ENCODE peak calls at places on chromosomes 1 and 21, in seven cellular contexts. M, N, B, V, Q, J and W are unnamed samples.

GRCh38 chr1:32907435-32907834 is 6.2 kb upstream of the TMEM54 start:
- DNase-seq in Q (no peak), N (no peak), B (no peak), J (no peak), M (peak; percentile 62), V (no peak), W (no peak)

GRCh38 chr1:243286409-243287127 is 30.7 kb downstream of the SDCCAG8 start:
- DNase-seq in M (no peak), Q (no peak), V (no peak), J (no peak), N (no peak), B (no peak), W (no peak)

GRCh38 chr1:53552146-53552940 is 93.1 kb downstream of the DMRTB1 start:
- DNase-seq in J (peak; percentile 62), V (peak; percentile 1), N (peak; percentile 1), Q (peak; percentile 44), B (no peak), M (no peak), W (peak; percentile 11)

GRCh38 chr1:9663257-9663656 is 11.7 kb downstream of the PIK3CD start:
- DNase-seq in M (no peak), Q (no peak), B (no peak), V (no peak), N (no peak), J (no peak), W (no peak)

GRCh38 chr1:43199093-43199726 is 27.1 kb downstream of the CFAP57 start:
- DNase-seq in N (no peak), J (no peak), M (no peak), V (no peak), B (no peak), Q (no peak), W (no peak)

GRCh38 chr1:30360281-30360680 is 363.1 kb downstream of the MATN1 start:
- DNase-seq in V (no peak), Q (no peak), N (no peak), B (no peak), J (no peak), M (no peak), W (no peak)

GRCh38 chr1:155218854-155219591 is 10.5 kb downstream of the MTX1 start:
- DNase-seq in J (no peak), Q (no peak), B (peak; percentile 65), N (no peak), M (peak; percentile 79), V (no peak), W (no peak)

GRCh38 chr21:33075596-33076195 is 5.8 kb downstream of the OLIG1 start:
- DNase-seq in M (no peak), Q (no peak), B (no peak), N (no peak), J (no peak), V (no peak), W (no peak)

GRCh38 chr1:242454262-242455051 is 70.0 kb downstream of the PLD5 start:
- DNase-seq in Q (no peak), J (peak; percentile 72), N (no peak), B (no peak), V (peak; percentile 9), M (peak; percentile 62), W (no peak)

GRCh38 chr1:156975084-156975483 is 54.7 kb downstream of the LRRC71 start:
- DNase-seq in V (no peak), M (no peak), Q (no peak), N (no peak), J (peak; percentile 51), B (no peak), W (no peak)

GRCh38 chr1:172671591-172671990 is 12.7 kb downstream of the FASLG start:
- DNase-seq in Q (no peak), M (no peak), V (no peak), B (no peak), J (no peak), N (no peak), W (no peak)

GRCh38 chr1:9766759-9767442 is 56.9 kb downstream of the CLSTN1 start:
- DNase-seq in M (no peak), N (no peak), V (peak; percentile 13), Q (peak; percentile 50), B (no peak), J (no peak), W (no peak)

GRCh38 chr1:21338568-21339401 is 48.5 kb upstream of the ECE1 start:
- DNase-seq in J (no peak), B (peak; percentile 81), V (peak; percentile 62), M (no peak), Q (peak; percentile 81), N (peak; percentile 78), W (peak; percentile 64)

GRCh38 chr1:42937141-42937696 is 21.4 kb downstream of the SLC2A1 start:
- DNase-seq in M (no peak), Q (peak; percentile 23), N (no peak), V (no peak), B (no peak), J (no peak), W (no peak)

GRCh38 chr1:244286341-244286740 is 165.4 kb downstream of the ADSS2 start:
- DNase-seq in B (no peak), M (no peak), Q (no peak), J (no peak), N (no peak), V (no peak), W (no peak)

GRCh38 chr1:94247146-94248094 is 10.0 kb upstream of the ARHGAP29 start:
- DNase-seq in B (peak; percentile 81), M (peak; percentile 90), V (peak; percentile 78), J (no peak), Q (peak; percentile 93), N (peak; percentile 85), W (peak; percentile 88)

GRCh38 chr1:24621121-24621520 is 22.0 kb upstream of the SRRM1 start:
- DNase-seq in J (no peak), Q (no peak), V (no peak), M (no peak), B (no peak), N (no peak), W (no peak)

GRCh38 chr1:36871146-36871971 is 163.0 kb downstream of the GRIK3 start:
- DNase-seq in J (no peak), B (no peak), V (no peak), N (no peak), Q (peak; percentile 56), M (no peak), W (no peak)

GRCh38 chr1:39305555-39305954 is 101.1 kb downstream of the MACF1 start:
- DNase-seq in V (no peak), J (no peak), N (no peak), Q (no peak), B (no peak), M (no peak), W (no peak)

GRCh38 chr1:247146671-247147070 is 25.1 kb downstream of the ZNF124 start:
- DNase-seq in Q (no peak), J (peak; percentile 18), M (no peak), N (no peak), V (no peak), B (no peak), W (no peak)
- H3K9me3 ChIP-seq in Q (peaks cover 25% of the 10 kb centered on the region), J (peaks cover 63% of the 10 kb centered on the region), M (no peaks in the 10 kb centered on the region), N (peaks cover 99% of the 10 kb centered on the region), V (peaks cover 51% of the 10 kb centered on the region), B (no peaks in the 10 kb centered on the region), W (peaks cover 15% of the 10 kb centered on the region)

DNA sequence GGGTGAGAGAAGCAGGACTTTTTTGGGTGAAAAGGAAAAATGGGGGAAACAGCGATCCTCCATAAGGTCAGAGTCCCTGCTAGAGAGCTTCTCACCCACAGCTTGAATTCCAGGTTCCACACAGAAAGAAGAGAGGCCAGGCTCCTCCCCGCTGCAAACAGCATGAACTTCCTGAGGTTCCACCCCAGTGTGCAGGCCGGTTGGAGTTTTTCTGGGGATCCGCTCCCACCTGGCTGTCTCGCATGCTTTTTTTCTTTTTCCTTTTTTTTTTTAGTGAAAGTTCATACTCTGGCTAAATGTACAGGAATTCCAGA is 595.1 kb upstream of the ZP4 start:
- DNase-seq in J (no peak), V (no peak), M (no peak), N (no peak), Q (no peak), B (no peak), W (no peak)
- H3K9me3 ChIP-seq in J (no peaks in the 10 kb centered on the region), V (no peaks in the 10 kb centered on the region), M (no peaks in the 10 kb centered on the region), N (no peaks in the 10 kb centered on the region), Q (no peaks in the 10 kb centered on the region), B (no peaks in the 10 kb centered on the region), W (no peaks in the 10 kb centered on the region)

DNA sequence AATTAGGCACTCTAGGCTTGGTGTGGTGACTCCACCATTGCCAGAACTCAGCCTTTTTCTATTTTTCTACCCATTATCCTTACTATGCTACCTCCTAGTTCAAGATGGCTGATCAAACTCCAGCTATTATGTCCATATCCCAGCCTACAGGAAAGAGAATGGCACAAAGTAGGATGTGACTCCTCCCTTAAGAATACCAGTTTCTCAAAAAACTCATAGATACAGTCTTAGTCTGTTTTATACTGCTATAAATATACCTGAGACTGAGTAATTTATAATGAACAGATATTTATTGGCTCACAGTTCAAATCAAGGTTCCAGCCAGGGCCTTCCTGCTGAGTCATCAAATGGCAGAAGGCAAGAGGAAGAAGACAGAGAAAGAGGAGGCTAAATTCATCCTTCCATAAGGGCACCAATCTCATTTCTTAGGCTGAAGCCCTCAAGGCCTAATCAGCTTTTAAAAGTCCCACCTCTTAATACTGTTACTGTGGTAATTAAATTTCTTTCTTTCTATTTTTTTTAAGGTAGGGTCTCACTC is 542.8 kb upstream of the BEND5 start:
- DNase-seq in B (no peak), Q (no peak), J (no peak), N (no peak), V (no peak), M (no peak), W (no peak)
- H3K9me3 ChIP-seq in B (no peaks in the 10 kb centered on the region), Q (no peaks in the 10 kb centered on the region), J (no peaks in the 10 kb centered on the region), N (peaks cover 5% of the 10 kb centered on the region), V (no peaks in the 10 kb centered on the region), M (no peaks in the 10 kb centered on the region), W (no peaks in the 10 kb centered on the region)

DNA sequence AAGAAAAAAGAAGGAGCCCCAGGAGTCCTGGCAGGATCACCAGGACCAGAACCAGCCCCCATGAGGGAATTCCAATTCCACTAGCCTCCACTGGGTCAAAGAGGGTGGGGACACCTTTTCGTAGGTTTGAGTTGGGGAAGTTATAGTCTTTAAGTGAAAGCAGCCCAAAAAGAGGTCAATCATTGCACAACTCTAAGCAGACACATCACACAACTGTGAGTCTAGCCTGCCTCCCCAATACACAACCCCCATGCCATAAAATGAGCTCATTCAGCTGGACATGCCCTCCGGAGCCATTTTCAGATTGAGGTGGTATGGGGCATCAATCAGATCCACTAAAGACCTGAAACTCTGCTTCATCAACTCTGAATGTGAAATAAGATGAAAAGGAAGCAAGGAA is 179.9 kb downstream of the NPHP4 start:
- DNase-seq in M (no peak), V (no peak), N (no peak), Q (no peak), J (no peak), B (no peak), W (no peak)
- H3K9me3 ChIP-seq in M (no peaks in the 10 kb centered on the region), V (no peaks in the 10 kb centered on the region), N (peaks cover 5% of the 10 kb centered on the region), Q (peaks cover 2% of the 10 kb centered on the region), J (no peaks in the 10 kb centered on the region), B (no peaks in the 10 kb centered on the region), W (no peaks in the 10 kb centered on the region)